ENCODE peak calls at places on chromosomes 11 and 22, in six cellular contexts. B is mesenchymal stem cell, S is neuronal stem cell, Y is IMR-90, L is H1, V is trophoblast cell. K is an unnamed sample.

GRCh38 chr11:94028436-94028835 is 7.3 kb downstream of the HEPHL1 start:
- DNase-seq in B (peak), S (no peak), Y (peak), L (no peak), V (peak), K (no peak)

GRCh38 chr22:18966748-18967147 is 30.7 kb upstream of the PRODH start:
- DNase-seq in B (no peak), S (no peak), Y (no peak), L (no peak), V (no peak), K (no peak)

GRCh38 chr22:30044369-30044768 is 35.9 kb upstream of the HORMAD2 start:
- DNase-seq in B (peak), S (no peak), Y (peak), L (no peak), V (peak), K (no peak)

GRCh38 chr11:70220136-70220535 is 17.0 kb downstream of the FADD start:
- DNase-seq in B (no peak), S (no peak), Y (no peak), L (no peak), V (peak), K (no peak)

GRCh38 chr11:17736921-17737817 is 2.6 kb downstream of the KCNC1 start:
- DNase-seq in B (no peak), S (no peak), Y (no peak), L (no peak), V (no peak), K (no peak)

GRCh38 chr11:1762537-1763302 is 1.0 kb downstream of the CTSD start:
- DNase-seq in B (no peak), S (no peak), Y (no peak), L (no peak), V (no peak), K (no peak)

GRCh38 chr11:76885390-76886097 is 24.8 kb downstream of the ACER3 start:
- DNase-seq in B (peak), S (no peak), Y (peak), L (no peak), V (no peak), K (no peak)

GRCh38 chr11:29310016-29310415 is 706.8 kb downstream of the KCNA4 start:
- DNase-seq in B (peak), S (no peak), Y (peak), L (no peak), V (peak), K (no peak)

GRCh38 chr22:46109474-46110003 is 40.8 kb upstream of the PPARA start:
- DNase-seq in B (no peak), S (no peak), Y (no peak), L (no peak), V (peak), K (no peak)

GRCh38 chr22:16932577-16932976 is 75.4 kb downstream of the GAB4 start:
- DNase-seq in B (no peak), S (no peak), Y (no peak), L (no peak), V (peak), K (no peak)

GRCh38 chr11:83736689-83737088 is 450.5 kb upstream of the CCDC90B start:
- DNase-seq in B (no peak), S (no peak), Y (no peak), L (no peak), V (no peak), K (no peak)

GRCh38 chr11:99154277-99154676 is 133.5 kb downstream of the CNTN5 start:
- DNase-seq in B (no peak), S (no peak), Y (no peak), L (no peak), V (no peak), K (no peak)

GRCh38 chr22:46918197-46918596 is 155.7 kb downstream of the TBC1D22A start:
- DNase-seq in B (no peak), S (no peak), Y (no peak), L (no peak), V (no peak), K (no peak)

GRCh38 chr11:27216268-27217149 is 146.5 kb downstream of the CCDC34 start:
- DNase-seq in B (peak), S (no peak), Y (peak), L (no peak), V (no peak), K (no peak)

GRCh38 chr22:32789797-32790620 is 11.5 kb upstream of the TIMP3 start:
- DNase-seq in B (no peak), S (no peak), Y (no peak), L (no peak), V (peak), K (no peak)

GRCh38 chr22:36817429-36817783 is 571 bp upstream of the PVALB start:
- DNase-seq in B (no peak), S (no peak), Y (no peak), L (no peak), V (no peak), K (peak)

GRCh38 chr22:44431256-44431655 is 66.8 kb downstream of the RTL6 start:
- DNase-seq in B (no peak), S (no peak), Y (no peak), L (no peak), V (no peak), K (no peak)

GRCh38 chr11:68549789-68550484 is 89.4 kb downstream of the PPP6R3 start:
- DNase-seq in B (no peak), S (no peak), Y (no peak), L (no peak), V (no peak), K (no peak)

GRCh38 chr11:35034401-35034800 is 104.6 kb upstream of the CD44 start:
- DNase-seq in B (no peak), S (no peak), Y (no peak), L (no peak), V (peak), K (no peak)

DNA sequence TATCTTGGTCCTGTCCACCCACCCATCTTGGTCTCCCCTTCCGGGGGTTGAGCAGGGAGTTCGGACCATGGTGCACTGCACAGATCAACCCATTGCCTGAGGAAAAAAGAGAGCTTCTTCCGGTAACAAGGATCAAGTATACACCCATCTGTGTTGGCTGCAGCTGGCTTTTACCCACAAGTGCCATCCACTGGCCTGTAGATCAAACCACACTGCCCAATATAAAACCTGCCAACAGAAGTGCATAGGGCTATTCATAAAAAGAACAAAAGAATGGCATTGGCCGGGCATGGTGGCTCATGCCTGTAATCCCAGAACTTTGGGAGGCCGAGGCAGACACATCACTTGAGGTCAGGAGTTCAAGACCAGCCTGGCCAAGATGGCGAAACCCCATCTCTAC is 94.5 kb downstream of the ZC3H12C start:
- DNase-seq in B (no peak), S (no peak), Y (no peak), L (no peak), V (no peak), K (no peak)
- H4K91ac ChIP-seq in B (no peak), S (no peak), Y (no peak), L (no peak), V (no peak), K (no peak)

DNA sequence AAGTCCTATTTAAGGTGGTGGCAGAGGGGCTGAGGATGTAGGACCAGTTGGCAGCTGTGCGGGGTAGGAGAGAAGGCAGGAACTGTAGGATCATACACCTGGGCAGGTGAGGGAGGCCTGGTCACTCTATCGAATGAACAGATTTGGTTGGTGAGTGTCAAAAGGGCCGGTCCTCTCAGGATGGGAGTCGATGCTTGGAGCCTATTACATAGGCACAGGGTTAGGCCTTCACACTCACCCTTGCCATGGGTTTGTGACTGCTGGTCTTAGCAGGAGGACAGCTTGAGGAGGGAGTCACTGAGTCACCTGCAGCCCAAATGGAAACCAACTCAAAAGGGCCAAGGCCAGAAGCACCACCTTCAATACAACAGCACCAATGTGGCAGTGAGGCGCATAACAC is 80.2 kb upstream of the NARS2 start:
- DNase-seq in B (no peak), S (no peak), Y (no peak), L (no peak), V (no peak), K (no peak)
- H4K91ac ChIP-seq in B (no peak), S (no peak), Y (no peak), L (no peak), V (no peak), K (no peak)

GRCh38 chr11:132579686-132580085 is 952.6 kb downstream of the OPCML start:
- DNase-seq in B (no peak), S (no peak), Y (no peak), L (no peak), V (no peak), K (no peak)
- H4K91ac ChIP-seq in B (peak), S (no peak), Y (no peak), L (no peak), V (no peak), K (no peak)

DNA sequence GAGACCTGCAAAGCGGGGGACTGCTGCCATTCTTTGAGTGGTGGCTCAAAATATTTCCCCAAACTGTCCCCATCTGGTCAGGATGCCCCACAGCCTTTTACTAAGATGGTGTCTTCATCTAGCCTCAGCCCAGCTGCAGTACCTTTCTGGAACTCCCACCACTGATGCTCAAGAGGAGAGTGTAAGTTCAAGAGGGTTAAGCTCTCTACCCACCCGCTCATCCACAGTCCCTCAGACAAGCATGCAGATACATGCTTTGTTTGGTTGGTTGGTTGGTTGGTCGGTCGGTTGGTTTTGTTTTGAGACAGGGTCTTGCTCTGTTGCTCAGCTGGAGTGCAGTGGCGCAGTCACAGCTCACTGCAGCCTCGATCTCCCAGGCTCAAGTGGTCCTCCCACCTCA is 14.5 kb upstream of the CAVIN3 start:
- DNase-seq in B (no peak), S (no peak), Y (no peak), L (no peak), V (no peak), K (no peak)
- H4K91ac ChIP-seq in B (no peak), S (no peak), Y (no peak), L (no peak), V (no peak), K (no peak)

GRCh38 chr11:105538531-105538930 is 71.3 kb upstream of the GRIA4 start:
- DNase-seq in B (no peak), S (no peak), Y (no peak), L (no peak), V (no peak), K (no peak)
- H4K91ac ChIP-seq in B (no peak), S (no peak), Y (no peak), L (no peak), V (no peak), K (no peak)

GRCh38 chr11:3214420-3214699 is 4.3 kb downstream of the MRGPRG start:
- DNase-seq in B (no peak), S (no peak), Y (no peak), L (no peak), V (no peak), K (no peak)
- H4K91ac ChIP-seq in B (no peak), S (no peak), Y (no peak), L (peak), V (no peak), K (no peak)

K was measured in H9.